ENCODE peak calls at places on chromosome 13, in six cellular contexts. One of them, this sample, is unnamed.

GRCh38 chr13:112902669-112903068 is 66.3 kb upstream of the MCF2L start:
- DNase-seq in psoas muscle: no peak
- DNase-seq in fibroblast of villous mesenchyme: no peak
- DNase-seq in fibroblast of lung: no peak
- DNase-seq in fibroblast of pulmonary artery: no peak
- DNase-seq in CD8-positive, alpha-beta T cell: no peak
- DNase-seq in this sample: no peak

GRCh38 chr13:76667551-76667950 is 218.7 kb downstream of the KCTD12 start:
- DNase-seq in psoas muscle: no peak
- DNase-seq in fibroblast of villous mesenchyme: peak
- DNase-seq in fibroblast of lung: peak
- DNase-seq in fibroblast of pulmonary artery: peak
- DNase-seq in CD8-positive, alpha-beta T cell: no peak
- DNase-seq in this sample: no peak

GRCh38 chr13:42812311-42812710 is 30.9 kb downstream of the FAM216B start:
- DNase-seq in psoas muscle: no peak
- DNase-seq in fibroblast of villous mesenchyme: no peak
- DNase-seq in fibroblast of lung: peak
- DNase-seq in fibroblast of pulmonary artery: no peak
- DNase-seq in CD8-positive, alpha-beta T cell: no peak
- DNase-seq in this sample: no peak

GRCh38 chr13:44004881-44005280 is 125.2 kb downstream of the LACC1 start:
- DNase-seq in psoas muscle: no peak
- DNase-seq in fibroblast of villous mesenchyme: peak
- DNase-seq in fibroblast of lung: peak
- DNase-seq in fibroblast of pulmonary artery: peak
- DNase-seq in CD8-positive, alpha-beta T cell: no peak
- DNase-seq in this sample: no peak

GRCh38 chr13:34035676-34036325 is 217.9 kb downstream of the RFC3 start:
- DNase-seq in psoas muscle: no peak
- DNase-seq in fibroblast of villous mesenchyme: no peak
- DNase-seq in fibroblast of lung: peak
- DNase-seq in fibroblast of pulmonary artery: no peak
- DNase-seq in CD8-positive, alpha-beta T cell: no peak
- DNase-seq in this sample: no peak

GRCh38 chr13:23558675-23559536 is 11.3 kb upstream of the TNFRSF19 start:
- DNase-seq in psoas muscle: peak
- DNase-seq in fibroblast of villous mesenchyme: peak
- DNase-seq in fibroblast of lung: peak
- DNase-seq in fibroblast of pulmonary artery: peak
- DNase-seq in CD8-positive, alpha-beta T cell: no peak
- DNase-seq in this sample: no peak

GRCh38 chr13:33249066-33249465 is 36.5 kb downstream of the STARD13 start:
- DNase-seq in psoas muscle: no peak
- DNase-seq in fibroblast of villous mesenchyme: no peak
- DNase-seq in fibroblast of lung: peak
- DNase-seq in fibroblast of pulmonary artery: peak
- DNase-seq in CD8-positive, alpha-beta T cell: no peak
- DNase-seq in this sample: no peak

GRCh38 chr13:83881917-83882625 is at the start of gene SLITRK1:
- DNase-seq in psoas muscle: peak
- DNase-seq in fibroblast of villous mesenchyme: no peak
- DNase-seq in fibroblast of lung: peak
- DNase-seq in fibroblast of pulmonary artery: peak
- DNase-seq in CD8-positive, alpha-beta T cell: no peak
- DNase-seq in this sample: no peak

GRCh38 chr13:73317140-73317539 is 258.3 kb downstream of the KLF5 start:
- DNase-seq in psoas muscle: no peak
- DNase-seq in fibroblast of villous mesenchyme: no peak
- DNase-seq in fibroblast of lung: no peak
- DNase-seq in fibroblast of pulmonary artery: no peak
- DNase-seq in CD8-positive, alpha-beta T cell: no peak
- DNase-seq in this sample: no peak

GRCh38 chr13:111865046-111865445 is 201.9 kb upstream of the SOX1 start:
- DNase-seq in psoas muscle: no peak
- DNase-seq in fibroblast of villous mesenchyme: no peak
- DNase-seq in fibroblast of lung: no peak
- DNase-seq in fibroblast of pulmonary artery: no peak
- DNase-seq in CD8-positive, alpha-beta T cell: no peak
- DNase-seq in this sample: no peak

GRCh38 chr13:111883571-111884343 is 183.2 kb upstream of the SOX1 start:
- DNase-seq in psoas muscle: no peak
- DNase-seq in fibroblast of villous mesenchyme: no peak
- DNase-seq in fibroblast of lung: no peak
- DNase-seq in fibroblast of pulmonary artery: no peak
- DNase-seq in CD8-positive, alpha-beta T cell: no peak
- DNase-seq in this sample: no peak

GRCh38 chr13:35814573-35814972 is 316.6 kb downstream of the DCLK1 start:
- DNase-seq in psoas muscle: no peak
- DNase-seq in fibroblast of villous mesenchyme: peak
- DNase-seq in fibroblast of lung: no peak
- DNase-seq in fibroblast of pulmonary artery: no peak
- DNase-seq in CD8-positive, alpha-beta T cell: no peak
- DNase-seq in this sample: no peak

GRCh38 chr13:42883771-42884170 is 102.4 kb downstream of the FAM216B start:
- DNase-seq in psoas muscle: no peak
- DNase-seq in fibroblast of villous mesenchyme: peak
- DNase-seq in fibroblast of lung: peak
- DNase-seq in fibroblast of pulmonary artery: peak
- DNase-seq in CD8-positive, alpha-beta T cell: no peak
- DNase-seq in this sample: no peak

GRCh38 chr13:24745861-24746617 is 17.9 kb upstream of the RNF17 start:
- DNase-seq in psoas muscle: no peak
- DNase-seq in fibroblast of villous mesenchyme: no peak
- DNase-seq in fibroblast of lung: peak
- DNase-seq in fibroblast of pulmonary artery: no peak
- DNase-seq in CD8-positive, alpha-beta T cell: no peak
- DNase-seq in this sample: no peak

GRCh38 chr13:91504216-91504615 is 105.8 kb downstream of the GPC5 start:
- DNase-seq in psoas muscle: no peak
- DNase-seq in fibroblast of villous mesenchyme: no peak
- DNase-seq in fibroblast of lung: no peak
- DNase-seq in fibroblast of pulmonary artery: no peak
- DNase-seq in CD8-positive, alpha-beta T cell: no peak
- DNase-seq in this sample: no peak

GRCh38 chr13:95918860-95919259 is 134.3 kb downstream of the UGGT2 start:
- DNase-seq in psoas muscle: no peak
- DNase-seq in fibroblast of villous mesenchyme: no peak
- DNase-seq in fibroblast of lung: no peak
- DNase-seq in fibroblast of pulmonary artery: no peak
- DNase-seq in CD8-positive, alpha-beta T cell: no peak
- DNase-seq in this sample: no peak

GRCh38 chr13:20713014-20713376 is 9.5 kb downstream of the IL17D start:
- DNase-seq in psoas muscle: no peak
- DNase-seq in fibroblast of villous mesenchyme: no peak
- DNase-seq in fibroblast of lung: no peak
- DNase-seq in fibroblast of pulmonary artery: no peak
- DNase-seq in CD8-positive, alpha-beta T cell: no peak
- DNase-seq in this sample: no peak

GRCh38 chr13:20709369-20709768 is 5.9 kb downstream of the IL17D start:
- DNase-seq in psoas muscle: no peak
- DNase-seq in fibroblast of villous mesenchyme: no peak
- DNase-seq in fibroblast of lung: no peak
- DNase-seq in fibroblast of pulmonary artery: no peak
- DNase-seq in CD8-positive, alpha-beta T cell: no peak
- DNase-seq in this sample: no peak

GRCh38 chr13:20713751-20714150 is 10.3 kb downstream of the IL17D start:
- DNase-seq in psoas muscle: peak
- DNase-seq in fibroblast of villous mesenchyme: no peak
- DNase-seq in fibroblast of lung: peak
- DNase-seq in fibroblast of pulmonary artery: peak
- DNase-seq in CD8-positive, alpha-beta T cell: no peak
- DNase-seq in this sample: no peak

GRCh38 chr13:20709782-20710181 is 6.3 kb downstream of the IL17D start:
- DNase-seq in psoas muscle: no peak
- DNase-seq in fibroblast of villous mesenchyme: no peak
- DNase-seq in fibroblast of lung: no peak
- DNase-seq in fibroblast of pulmonary artery: no peak
- DNase-seq in CD8-positive, alpha-beta T cell: no peak
- DNase-seq in this sample: no peak

GRCh38 chr13:20711301-20712044 is 8.0 kb downstream of the IL17D start:
- DNase-seq in psoas muscle: no peak
- DNase-seq in fibroblast of villous mesenchyme: no peak
- DNase-seq in fibroblast of lung: no peak
- DNase-seq in fibroblast of pulmonary artery: no peak
- DNase-seq in CD8-positive, alpha-beta T cell: no peak
- DNase-seq in this sample: no peak
- TF ChIP-seq CTCF in psoas muscle: no peak
- TF ChIP-seq CTCF in fibroblast of villous mesenchyme: peak
- TF ChIP-seq CTCF in fibroblast of lung: no peak
- TF ChIP-seq CTCF in fibroblast of pulmonary artery: peak
- TF ChIP-seq CTCF in CD8-positive, alpha-beta T cell: no peak
- TF ChIP-seq CTCF in this sample: no peak

GRCh38 chr13:37984357-37984756 is 114.8 kb upstream of the TRPC4 start:
- DNase-seq in psoas muscle: no peak
- DNase-seq in fibroblast of villous mesenchyme: no peak
- DNase-seq in fibroblast of lung: no peak
- DNase-seq in fibroblast of pulmonary artery: no peak
- DNase-seq in CD8-positive, alpha-beta T cell: no peak
- DNase-seq in this sample: no peak
- TF ChIP-seq CTCF in psoas muscle: no peak
- TF ChIP-seq CTCF in fibroblast of villous mesenchyme: no peak
- TF ChIP-seq CTCF in fibroblast of lung: no peak
- TF ChIP-seq CTCF in fibroblast of pulmonary artery: no peak
- TF ChIP-seq CTCF in CD8-positive, alpha-beta T cell: no peak
- TF ChIP-seq CTCF in this sample: no peak

GRCh38 chr13:47420012-47420411 is 523.2 kb upstream of the HTR2A start:
- DNase-seq in psoas muscle: no peak
- DNase-seq in fibroblast of villous mesenchyme: no peak
- DNase-seq in fibroblast of lung: no peak
- DNase-seq in fibroblast of pulmonary artery: no peak
- DNase-seq in CD8-positive, alpha-beta T cell: no peak
- DNase-seq in this sample: no peak
- TF ChIP-seq CTCF in psoas muscle: peak
- TF ChIP-seq CTCF in fibroblast of villous mesenchyme: no peak
- TF ChIP-seq CTCF in fibroblast of lung: no peak
- TF ChIP-seq CTCF in fibroblast of pulmonary artery: no peak
- TF ChIP-seq CTCF in CD8-positive, alpha-beta T cell: no peak
- TF ChIP-seq CTCF in this sample: no peak

GRCh38 chr13:19057588-19058340 is 123.9 kb downstream of the TUBA3C start:
- DNase-seq in psoas muscle: no peak
- DNase-seq in fibroblast of villous mesenchyme: no peak
- DNase-seq in fibroblast of lung: no peak
- DNase-seq in fibroblast of pulmonary artery: no peak
- DNase-seq in CD8-positive, alpha-beta T cell: no peak
- DNase-seq in this sample: no peak

GRCh38 chr13:19055611-19056010 is 126.0 kb downstream of the TUBA3C start:
- DNase-seq in psoas muscle: no peak
- DNase-seq in fibroblast of villous mesenchyme: no peak
- DNase-seq in fibroblast of lung: no peak
- DNase-seq in fibroblast of pulmonary artery: no peak
- DNase-seq in CD8-positive, alpha-beta T cell: no peak
- DNase-seq in this sample: no peak

GRCh38 chr13:19058566-19058965 is 123.1 kb downstream of the TUBA3C start:
- DNase-seq in psoas muscle: no peak
- DNase-seq in fibroblast of villous mesenchyme: no peak
- DNase-seq in fibroblast of lung: no peak
- DNase-seq in fibroblast of pulmonary artery: no peak
- DNase-seq in CD8-positive, alpha-beta T cell: no peak
- DNase-seq in this sample: no peak

GRCh38 chr13:19056355-19056880 is 125.2 kb downstream of the TUBA3C start:
- DNase-seq in psoas muscle: no peak
- DNase-seq in fibroblast of villous mesenchyme: no peak
- DNase-seq in fibroblast of lung: no peak
- DNase-seq in fibroblast of pulmonary artery: no peak
- DNase-seq in CD8-positive, alpha-beta T cell: no peak
- DNase-seq in this sample: no peak

GRCh38 chr13:19056984-19057490 is 124.6 kb downstream of the TUBA3C start:
- DNase-seq in psoas muscle: no peak
- DNase-seq in fibroblast of villous mesenchyme: no peak
- DNase-seq in fibroblast of lung: no peak
- DNase-seq in fibroblast of pulmonary artery: no peak
- DNase-seq in CD8-positive, alpha-beta T cell: no peak
- DNase-seq in this sample: no peak
- TF ChIP-seq CTCF in psoas muscle: no peak
- TF ChIP-seq CTCF in fibroblast of villous mesenchyme: no peak
- TF ChIP-seq CTCF in fibroblast of lung: no peak
- TF ChIP-seq CTCF in fibroblast of pulmonary artery: no peak
- TF ChIP-seq CTCF in CD8-positive, alpha-beta T cell: no peak
- TF ChIP-seq CTCF in this sample: no peak

GRCh38 chr13:49560270-49561063 is 24.9 kb downstream of the RCBTB1 start:
- DNase-seq in psoas muscle: no peak
- DNase-seq in fibroblast of villous mesenchyme: peak
- DNase-seq in fibroblast of lung: peak
- DNase-seq in fibroblast of pulmonary artery: peak
- DNase-seq in CD8-positive, alpha-beta T cell: no peak
- DNase-seq in this sample: no peak
- TF ChIP-seq CTCF in psoas muscle: no peak
- TF ChIP-seq CTCF in fibroblast of villous mesenchyme: peak
- TF ChIP-seq CTCF in fibroblast of lung: peak
- TF ChIP-seq CTCF in fibroblast of pulmonary artery: peak
- TF ChIP-seq CTCF in CD8-positive, alpha-beta T cell: no peak
- TF ChIP-seq CTCF in this sample: no peak